ENCODE peak calls at places on chromosomes 16 and 17, in five cellular contexts. B is neuronal stem cell, P is H9, R is trophoblast cell, U is H1. G is an unnamed sample.

GRCh38 chr17:78908426-78908825 is 5.4 kb upstream of the CEP295NL start:
- DNase-seq in U (no peak), B (no peak), R (no peak), P (no peak), G (no peak)

GRCh38 chr17:68709995-68710780 is 109.0 kb upstream of the FAM20A start:
- DNase-seq in U (no peak), R (peak; percentile 53), B (no peak), P (no peak), G (peak; percentile 50)

GRCh38 chr17:75785016-75785769 is 587 bp downstream of the UNK start:
- DNase-seq in P (no peak), U (peak; percentile 90), R (no peak), B (peak; percentile 86), G (peak; percentile 91)

GRCh38 chr16:67537636-67538591 is 9.3 kb downstream of the RIPOR1 start:
- DNase-seq in P (peak; percentile 50), R (peak; percentile 59), U (peak; percentile 67), B (no peak), G (peak; percentile 50)

GRCh38 chr17:75758131-75758905 is 6.7 kb downstream of the GALK1 start:
- DNase-seq in U (no peak), P (peak; percentile 78), R (no peak), B (no peak), G (no peak)

GRCh38 chr17:14604920-14605599 is 304.2 kb downstream of the HS3ST3B1 start:
- DNase-seq in U (no peak), B (no peak), P (no peak), R (peak; percentile 3), G (no peak)

GRCh38 chr16:66508261-66508913 is 41.5 kb downstream of the TK2 start:
- DNase-seq in B (no peak), R (no peak), P (no peak), U (no peak), G (no peak)

GRCh38 chr17:75684924-75685323 is 17.8 kb downstream of the SAP30BP start:
- DNase-seq in P (no peak), U (no peak), B (no peak), R (peak; percentile 34), G (no peak)

GRCh38 chr16:58421029-58421428 is 28.8 kb downstream of the GINS3 start:
- DNase-seq in U (no peak), R (no peak), P (no peak), B (no peak), G (no peak)

GRCh38 chr16:81493755-81494433 is 49.3 kb downstream of the CMIP start:
- DNase-seq in B (no peak), P (no peak), U (no peak), R (peak; percentile 98), G (peak; percentile 79)

GRCh38 chr16:57590654-57591085 is 37.8 kb upstream of the ADGRG1 start:
- DNase-seq in B (no peak), P (no peak), U (no peak), R (peak; percentile 61), G (peak; percentile 91)

GRCh38 chr17:67266496-67266895 is 21.5 kb upstream of the HELZ start:
- DNase-seq in B (no peak), P (no peak), R (no peak), U (no peak), G (no peak)

GRCh38 chr17:78605886-78606285 is 28.7 kb upstream of the DNAH17 start:
- DNase-seq in P (no peak), R (no peak), U (no peak), B (no peak), G (no peak)

GRCh38 chr17:47703191-47703591 is 9.2 kb downstream of the TBKBP1 start:
- DNase-seq in B (no peak), R (no peak), P (peak; percentile 31), U (no peak), G (no peak)

GRCh38 chr17:48244814-48245213 is 137.2 kb downstream of the SNX11 start:
- DNase-seq in U (no peak), R (no peak), B (no peak), P (no peak), G (no peak)

GRCh38 chr16:87295259-87295658 is 21.9 kb downstream of the C16orf95 start:
- DNase-seq in R (no peak), P (no peak), U (no peak), B (no peak), G (no peak)
- H2BK12ac ChIP-seq in R (no peak overlapping the region), P (no peak overlapping the region), U (no peak overlapping the region), B (no peak overlapping the region), G (no peak overlapping the region)

GRCh38 chr17:81066072-81066471 is 31.1 kb downstream of the BAIAP2 start:
- DNase-seq in B (no peak), U (no peak), R (no peak), P (no peak), G (no peak)

GRCh38 chr17:81065500-81065899 is 30.5 kb downstream of the BAIAP2 start:
- DNase-seq in B (no peak), R (no peak), P (no peak), U (no peak), G (no peak)

GRCh38 chr17:81068411-81068810 is 33.5 kb downstream of the BAIAP2 start:
- DNase-seq in B (no peak), P (no peak), R (no peak), U (no peak), G (no peak)

GRCh38 chr17:81066771-81067315 is 31.9 kb downstream of the BAIAP2 start:
- DNase-seq in U (no peak), B (no peak), R (no peak), P (no peak), G (no peak)

DNA sequence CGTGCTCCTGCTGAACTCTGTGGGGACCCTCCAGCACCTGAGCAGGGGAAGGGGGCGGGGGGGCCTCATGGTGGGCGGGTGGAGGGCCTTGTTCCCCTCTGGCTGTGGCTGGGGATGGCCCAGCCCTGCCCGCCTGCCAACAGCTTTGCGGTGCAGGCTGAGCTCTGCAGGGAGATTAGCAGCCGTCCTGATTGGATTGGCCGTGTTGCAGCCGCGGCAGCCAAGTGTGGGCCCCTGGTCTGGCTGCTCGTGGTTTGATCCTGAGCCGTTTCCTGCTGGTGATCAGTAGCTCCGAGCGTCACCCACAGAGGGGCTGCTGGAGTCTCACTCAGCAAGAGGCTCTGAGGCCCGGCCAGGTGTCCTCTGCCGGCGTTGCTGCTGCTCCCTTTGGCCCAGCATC is 32.4 kb downstream of the BAIAP2 start:
- DNase-seq in B (no peak), U (no peak), P (no peak), R (no peak), G (no peak)
- H3K4ac ChIP-seq in B (peak overlapping the region; percentile 57), U (no peak overlapping the region), P (no peak overlapping the region), R (no peak overlapping the region), G (no peak overlapping the region)

GRCh38 chr17:77393867-77394539 is 253.2 kb downstream of the SEC14L1 start:
- DNase-seq in R (no peak), P (no peak), U (no peak), B (no peak), G (no peak)
- H2BK12ac ChIP-seq in R (peak overlapping the region; percentile 25), P (no peak overlapping the region), U (no peak overlapping the region), B (peak overlapping the region; percentile 93), G (peak overlapping the region; percentile 69)

GRCh38 chr17:80388175-80388574 is 26.8 kb upstream of the ENDOV start:
- DNase-seq in U (no peak), P (no peak), R (no peak), B (no peak), G (no peak)
- H3K4ac ChIP-seq in U (no peak overlapping the region), P (no peak overlapping the region), R (no peak overlapping the region), B (no peak overlapping the region), G (no peak overlapping the region)

GRCh38 chr17:29968271-29968670 is 26.8 kb downstream of the EFCAB5 start:
- DNase-seq in B (no peak), R (no peak), P (no peak), U (no peak), G (no peak)

GRCh38 chr17:29972277-29972676 is 30.8 kb downstream of the EFCAB5 start:
- DNase-seq in U (no peak), P (no peak), B (no peak), R (no peak), G (no peak)

GRCh38 chr17:29977836-29978235 is 36.4 kb downstream of the EFCAB5 start:
- DNase-seq in R (peak; percentile 70), U (no peak), P (no peak), B (no peak), G (peak; percentile 19)

DNA sequence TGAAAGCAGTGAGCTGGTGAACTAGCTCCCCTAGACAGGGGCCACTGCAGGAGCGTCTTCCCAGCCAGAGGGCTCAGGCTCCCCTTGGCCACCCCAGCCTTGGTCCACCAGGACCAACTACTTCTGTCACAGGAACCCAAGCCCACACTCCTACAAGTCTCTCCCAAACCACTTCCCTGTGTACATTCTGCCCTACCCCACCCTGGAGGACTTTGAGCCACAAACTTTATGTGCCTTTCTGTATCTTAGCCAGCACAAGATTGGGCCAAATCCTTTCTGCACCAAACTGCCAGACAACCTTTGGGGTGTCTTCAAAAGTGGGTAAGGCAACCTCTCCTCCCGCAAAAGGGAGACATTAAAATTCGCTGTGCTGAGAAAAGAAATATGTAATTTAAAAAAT is 31.6 kb downstream of the EFCAB5 start:
- DNase-seq in U (no peak), B (no peak), R (no peak), P (no peak), G (no peak)
- H2BK12ac ChIP-seq in U (no peak overlapping the region), B (no peak overlapping the region), R (no peak overlapping the region), P (no peak overlapping the region), G (no peak overlapping the region)

GRCh38 chr16:65314246-65315003 is 192.6 kb upstream of the CDH11 start:
- DNase-seq in B (no peak), P (no peak), R (no peak), U (no peak), G (no peak)
- H3K4ac ChIP-seq in B (no peak overlapping the region), P (no peak overlapping the region), R (no peak overlapping the region), U (no peak overlapping the region), G (no peak overlapping the region)

DNA sequence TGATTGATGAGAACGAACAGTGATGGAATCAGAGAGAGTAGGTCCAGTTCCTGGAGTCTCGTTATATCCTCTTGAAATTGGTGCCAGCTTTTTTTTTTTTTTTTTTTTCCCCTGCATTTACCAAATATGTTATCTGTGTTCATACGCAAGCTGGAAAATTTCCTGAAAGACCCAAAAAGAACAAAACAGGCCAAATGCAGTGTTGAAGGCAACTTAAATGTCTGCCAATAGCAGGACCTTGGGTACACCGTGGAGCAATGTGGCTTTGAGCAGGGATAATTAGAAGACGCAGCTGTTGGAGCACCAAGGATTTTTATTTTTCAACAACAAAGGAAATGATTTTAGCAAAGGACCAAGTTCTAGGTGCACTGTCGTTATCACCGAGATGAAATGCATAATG is 105.0 kb downstream of the ABCC6 start:
- DNase-seq in P (no peak), B (no peak), R (no peak), U (no peak), G (no peak)
- H2BK12ac ChIP-seq in P (no peak overlapping the region), B (no peak overlapping the region), R (no peak overlapping the region), U (no peak overlapping the region), G (no peak overlapping the region)

G was measured in mesenchymal stem cell.